ENCODE peak calls at places on chromosomes 4 and X, in five cellular contexts. S, Y, L, N and M are unnamed samples.

GRCh38 chr4:149279790-149280189 is 535.9 kb downstream of the IQCM start:
- DNase-seq in S (no peak), Y (no peak), L (no peak), N (no peak), M (no peak)

GRCh38 chrX:100409316-100410082 is 574 bp downstream of the PCDH19 start:
- DNase-seq in S (peak), Y (no peak), L (no peak), N (no peak), M (no peak)

GRCh38 chrX:100085851-100086250 is 324.2 kb downstream of the PCDH19 start:
- DNase-seq in S (no peak), Y (no peak), L (no peak), N (no peak), M (no peak)

GRCh38 chrX:3518870-3519269 is 172.4 kb upstream of the MXRA5 start:
- DNase-seq in S (no peak), Y (peak), L (peak), N (no peak), M (no peak)

GRCh38 chr4:155377281-155377680 is 516 bp upstream of the MAP9 start:
- DNase-seq in S (no peak), Y (no peak), L (peak), N (no peak), M (no peak)

GRCh38 chr4:90845777-90846176 is 718.6 kb downstream of the CCSER1 start:
- DNase-seq in S (no peak), Y (no peak), L (no peak), N (no peak), M (no peak)

GRCh38 chr4:65669008-65669971 is 999 bp downstream of the EPHA5 start:
- DNase-seq in S (peak), Y (no peak), L (no peak), N (no peak), M (no peak)

GRCh38 chr4:18914182-18914581 is 892.6 kb upstream of the LCORL start:
- DNase-seq in S (no peak), Y (no peak), L (no peak), N (no peak), M (no peak)

GRCh38 chr4:105944535-105944934 is 49.3 kb downstream of the NPNT start:
- DNase-seq in S (no peak), Y (no peak), L (no peak), N (no peak), M (no peak)

GRCh38 chr4:25954293-25954904 is 40.4 kb downstream of the SMIM20 start:
- DNase-seq in S (no peak), Y (no peak), L (no peak), N (no peak), M (no peak)

GRCh38 chr4:148730766-148731165 is 288.6 kb upstream of the NR3C2 start:
- DNase-seq in S (no peak), Y (no peak), L (no peak), N (no peak), M (no peak)

GRCh38 chrX:39848900-39849299 is 248.9 kb downstream of the BCOR start:
- DNase-seq in S (no peak), Y (no peak), L (no peak), N (no peak), M (no peak)

GRCh38 chr4:47750771-47751170 is 87.1 kb downstream of the CORIN start:
- DNase-seq in S (no peak), Y (no peak), L (no peak), N (no peak), M (no peak)

GRCh38 chrX:43971966-43972961 is 926 bp downstream of the NDP start:
- DNase-seq in S (no peak), Y (no peak), L (no peak), N (peak), M (no peak)

GRCh38 chrX:17736478-17736855 is 826 bp upstream of the SCML1 start:
- DNase-seq in S (no peak), Y (no peak), L (no peak), N (no peak), M (no peak)

GRCh38 chr4:150056569-150056968 is 21.7 kb upstream of the DCLK2 start:
- DNase-seq in S (no peak), Y (no peak), L (no peak), N (no peak), M (no peak)

GRCh38 chr4:64617813-64618212 is 208.6 kb upstream of the TECRL start:
- DNase-seq in S (no peak), Y (no peak), L (peak), N (peak), M (no peak)

GRCh38 chr4:177351611-177352010 is 41.9 kb downstream of the NEIL3 start:
- DNase-seq in S (no peak), Y (no peak), L (no peak), N (no peak), M (no peak)

GRCh38 chr4:183272384-183272783 is 47.7 kb downstream of the CLDN22 start:
- DNase-seq in S (no peak), Y (no peak), L (no peak), N (no peak), M (no peak)

GRCh38 chr4:158193171-158193749 is 17.0 kb upstream of the TMEM144 start:
- DNase-seq in S (no peak), Y (no peak), L (no peak), N (peak), M (no peak)

GRCh38 chr4:76639292-76639691 is 204.3 kb downstream of the SHROOM3 start:
- DNase-seq in S (no peak), Y (no peak), L (peak), N (no peak), M (no peak)

GRCh38 chr4:46844325-46844917 is 64.6 kb downstream of the COX7B2 start:
- DNase-seq in S (no peak), Y (no peak), L (no peak), N (peak), M (peak)

GRCh38 chrX:41664307-41665299 is 24.2 kb upstream of the GPR34 start:
- DNase-seq in S (no peak), Y (no peak), L (no peak), N (no peak), M (no peak)

GRCh38 chr4:168480991-168481588 is 798 bp upstream of the DDX60L start:
- DNase-seq in S (no peak), Y (no peak), L (peak), N (no peak), M (peak)

GRCh38 chr4:71878388-71878787 is 94.5 kb upstream of the GC start:
- DNase-seq in S (no peak), Y (no peak), L (no peak), N (no peak), M (no peak)

GRCh38 chr4:118345813-118346212 is 7.0 kb downstream of the PRSS12 start:
- DNase-seq in S (no peak), Y (no peak), L (no peak), N (no peak), M (no peak)